ENCODE peak calls at places on chromosomes 3 and 15, in ten cellular contexts. D is T1000; V is posterior cingulate gyrus; J is stimulated activated CD4-positive, alpha-beta T cell treated with anti-CD3 and anti-CD28 coated beads, Interleukin-4, amount 100 ng/mL, for 48 hours; L is stimulated activated CD8-positive, alpha-beta memory T cell treated with anti-CD3 and anti-CD28 coated beads, Interleukin-4, amount 100 ng/mL, for 24 hours; W is NCI-H2081; R is fibroblast of mammary gland; X is glutamatergic neuron; H is left cardiac atrium; U is heart right ventricle. M is an unnamed sample.

GRCh38 chr3:45078910-45079522 is 52.9 kb downstream of the CLEC3B start:
- DNase-seq in D (no peak), V (no peak), J (no peak), L (no peak), W (no peak), R (peak), X (no peak), H (no peak), U (no peak), M (no peak)

GRCh38 chr15:29914441-29915053 is 92.3 kb upstream of the TJP1 start:
- DNase-seq in D (no peak), V (no peak), J (no peak), L (no peak), W (no peak), R (no peak), X (peak), H (no peak), U (no peak), M (no peak)

GRCh38 chr3:14440531-14441239 is 38.3 kb downstream of the SLC6A6 start:
- DNase-seq in D (peak), V (peak), J (no peak), L (no peak), W (no peak), R (no peak), X (peak), H (no peak), U (no peak), M (peak)

GRCh38 chr15:49227602-49228001 is 57.6 kb downstream of the GALK2 start:
- DNase-seq in D (no peak), V (no peak), J (no peak), L (no peak), W (no peak), R (no peak), X (no peak), H (no peak), U (no peak), M (no peak)

GRCh38 chr15:99565031-99565280 is 828 bp upstream of the MEF2A start:
- DNase-seq in D (no peak), V (no peak), J (no peak), L (no peak), W (no peak), R (no peak), X (no peak), H (no peak), U (no peak), M (no peak)

GRCh38 chr3:194767430-194768207 is 81.9 kb downstream of the FAM43A start:
- DNase-seq in D (no peak), V (no peak), J (no peak), L (no peak), W (no peak), R (no peak), X (no peak), H (peak), U (no peak), M (no peak)

GRCh38 chr3:72847282-72847681 is 963 bp downstream of the SHQ1 start:
- DNase-seq in D (no peak), V (no peak), J (no peak), L (no peak), W (no peak), R (no peak), X (no peak), H (no peak), U (no peak), M (no peak)

GRCh38 chr15:25892126-25892525 is 29.0 kb upstream of the ATP10A start:
- DNase-seq in D (no peak), V (no peak), J (no peak), L (no peak), W (no peak), R (no peak), X (no peak), H (no peak), U (no peak), M (no peak)

GRCh38 chr3:19149388-19149787 is 1.1 kb downstream of the KCNH8 start:
- DNase-seq in D (peak), V (no peak), J (no peak), L (no peak), W (no peak), R (peak), X (no peak), H (no peak), U (peak), M (no peak)

GRCh38 chr15:23561914-23562313 is 3.6 kb upstream of the MKRN3 start:
- DNase-seq in D (no peak), V (no peak), J (no peak), L (no peak), W (no peak), R (no peak), X (no peak), H (no peak), U (no peak), M (peak)

GRCh38 chr3:58858126-58858525 is 191.6 kb upstream of the FAM3D start:
- DNase-seq in D (no peak), V (no peak), J (no peak), L (no peak), W (no peak), R (no peak), X (no peak), H (no peak), U (no peak), M (no peak)

GRCh38 chr15:91320106-91320505 is 220.0 kb downstream of the SV2B start:
- DNase-seq in D (no peak), V (no peak), J (no peak), L (no peak), W (no peak), R (no peak), X (no peak), H (no peak), U (no peak), M (no peak)

GRCh38 chr3:126005951-126006350 is 37.0 kb downstream of the ROPN1B start:
- DNase-seq in D (no peak), V (no peak), J (no peak), L (no peak), W (no peak), R (peak), X (no peak), H (no peak), U (no peak), M (no peak)

GRCh38 chr3:72591522-72592421 is 256.5 kb downstream of the SHQ1 start:
- DNase-seq in D (peak), V (peak), J (no peak), L (no peak), W (no peak), R (peak), X (no peak), H (peak), U (peak), M (no peak)

GRCh38 chr15:75065851-75066509 is 42.6 kb downstream of the PPCDC start:
- DNase-seq in D (no peak), V (no peak), J (no peak), L (no peak), W (no peak), R (no peak), X (no peak), H (no peak), U (no peak), M (no peak)

GRCh38 chr3:132730891-132731580 is 8.8 kb upstream of the NPHP3 start:
- DNase-seq in D (peak), V (no peak), J (no peak), L (no peak), W (peak), R (peak), X (no peak), H (no peak), U (peak), M (peak)

GRCh38 chr15:26682765-26683164 is 90.1 kb downstream of the GABRB3 start:
- DNase-seq in D (no peak), V (peak), J (no peak), L (no peak), W (no peak), R (no peak), X (no peak), H (no peak), U (no peak), M (no peak)

GRCh38 chr3:144585408-144585807 is 613.8 kb downstream of the DIPK2A start:
- DNase-seq in D (no peak), V (no peak), J (no peak), L (no peak), W (no peak), R (no peak), X (no peak), H (no peak), U (no peak), M (no peak)

GRCh38 chr3:159322322-159322939 is 520.6 kb downstream of the MFSD1 start:
- DNase-seq in D (no peak), V (no peak), J (peak), L (no peak), W (no peak), R (peak), X (peak), H (peak), U (no peak), M (peak)

GRCh38 chr15:95799286-95800187 is 531.0 kb upstream of the NR2F2 start:
- DNase-seq in D (no peak), V (no peak), J (no peak), L (no peak), W (no peak), R (peak), X (no peak), H (no peak), U (no peak), M (no peak)

GRCh38 chr15:70200003-70200410 is 102.3 kb upstream of the TLE3 start:
- DNase-seq in D (no peak), V (no peak), J (no peak), L (no peak), W (no peak), R (no peak), X (no peak), H (no peak), U (no peak), M (no peak)

GRCh38 chr3:146830231-146830630 is 225.1 kb upstream of the PLSCR5 start:
- DNase-seq in D (no peak), V (no peak), J (no peak), L (no peak), W (no peak), R (no peak), X (no peak), H (no peak), U (no peak), M (no peak)

GRCh38 chr3:181629029-181629428 is 82.7 kb upstream of the SOX2 start:
- DNase-seq in D (no peak), V (no peak), J (no peak), L (no peak), W (no peak), R (peak), X (no peak), H (no peak), U (no peak), M (no peak)

GRCh38 chr3:67031986-67032385 is 33.9 kb downstream of the KBTBD8 start:
- DNase-seq in D (no peak), V (no peak), J (no peak), L (no peak), W (no peak), R (no peak), X (no peak), H (no peak), U (no peak), M (peak)

GRCh38 chr3:99648091-99648490 is 9.7 kb downstream of the COL8A1 start:
- DNase-seq in D (no peak), V (no peak), J (no peak), L (no peak), W (no peak), R (peak), X (no peak), H (no peak), U (no peak), M (no peak)

M was measured in NCI-H146.